ENCODE peak calls at places on chromosomes 11 and 22, in four cellular contexts. I is body of pancreas, T is NCI-H1417, K is HCT116. P is an unnamed sample.
A peak's percentile ranks its signal among the peaks of the same experiment; 100 is the strongest.

GRCh38 chr11:70921804-70922203 is 330.6 kb downstream of the SHANK2 start:
- DNase-seq in I (no peak), T (no peak), K (no peak), P (no peak)

GRCh38 chr11:44300881-44301855 is 8.8 kb downstream of the ALX4 start:
- DNase-seq in I (no peak), T (no peak), K (no peak), P (no peak)

GRCh38 chr22:50665738-50666137 is 6.9 kb upstream of the SHANK3 start:
- DNase-seq in I (no peak), T (no peak), K (no peak), P (no peak)

GRCh38 chr22:37254867-37255233 is 10.8 kb upstream of the RAC2 start:
- DNase-seq in I (no peak), T (no peak), K (no peak), P (no peak)

GRCh38 chr11:8006349-8006977 is 19.3 kb downstream of the EIF3F start:
- DNase-seq in I (peak; percentile 61), T (peak; percentile 51), K (peak; percentile 54), P (peak; percentile 44)

GRCh38 chr11:62322524-62322923 is 14.7 kb upstream of the ASRGL1 start:
- DNase-seq in I (no peak), T (no peak), K (no peak), P (no peak)

GRCh38 chr11:1221848-1222311 is 986 bp upstream of the MUC5B start:
- DNase-seq in I (no peak), T (no peak), K (no peak), P (no peak)

GRCh38 chr22:34587357-34588356 is 478.3 kb upstream of the ISX start:
- DNase-seq in I (peak; percentile 23), T (no peak), K (no peak), P (no peak)

GRCh38 chr11:118051611-118052461 is 25.0 kb upstream of the TMPRSS4 start:
- DNase-seq in I (no peak), T (no peak), K (no peak), P (no peak)

GRCh38 chr22:47134222-47134621 is 371.8 kb downstream of the TBC1D22A start:
- DNase-seq in I (no peak), T (no peak), K (no peak), P (no peak)

GRCh38 chr11:36306888-36307287 is 10.8 kb downstream of the PRR5L start:
- DNase-seq in I (no peak), T (no peak), K (peak; percentile 27), P (no peak)

GRCh38 chr11:65853249-65853979 is 4.6 kb downstream of the CFL1 start:
- DNase-seq in I (no peak), T (no peak), K (no peak), P (no peak)

GRCh38 chr11:415640-416041 is 842 bp upstream of the SIGIRR start:
- DNase-seq in I (no peak), T (no peak), K (no peak), P (no peak)

GRCh38 chr11:14237333-14237988 is 121.5 kb downstream of the RRAS2 start:
- DNase-seq in I (no peak), T (no peak), K (no peak), P (no peak)

GRCh38 chr11:69465236-69466000 is 16.0 kb upstream of the LINC01488 start:
- DNase-seq in I (no peak), T (no peak), K (no peak), P (no peak)

GRCh38 chr11:12599408-12600143 is 74.6 kb upstream of the TEAD1 start:
- DNase-seq in I (peak; percentile 76), T (no peak), K (peak; percentile 40), P (peak; percentile 89)

GRCh38 chr11:43555811-43556210 is 124.7 kb upstream of the HSD17B12 start:
- DNase-seq in I (no peak), T (peak; percentile 30), K (no peak), P (no peak)

GRCh38 chr11:57662893-57663292 is 5.0 kb upstream of the ZDHHC5 start:
- DNase-seq in I (no peak), T (no peak), K (no peak), P (no peak)

GRCh38 chr11:130315354-130315970 is 745 bp upstream of the ZBTB44 start:
- DNase-seq in I (peak; percentile 52), T (peak; percentile 76), K (no peak), P (no peak)

GRCh38 chr22:17586831-17587440 is 23.6 kb downstream of the SLC25A18 start:
- DNase-seq in I (no peak), T (no peak), K (no peak), P (no peak)

GRCh38 chr11:85590848-85591483 is 36.2 kb downstream of the DLG2 start:
- DNase-seq in I (no peak), T (peak; percentile 18), K (peak; percentile 35), P (peak; percentile 45)

GRCh38 chr11:8038393-8038792 is 42.6 kb upstream of the TUB start:
- DNase-seq in I (no peak), T (peak; percentile 70), K (no peak), P (no peak)

GRCh38 chr11:70072471-70073187 is 5.5 kb upstream of the ANO1 start:
- DNase-seq in I (no peak), T (no peak), K (no peak), P (no peak)

GRCh38 chr11:70522261-70522612 is 123.9 kb downstream of the CTTN start:
- DNase-seq in I (no peak), T (no peak), K (no peak), P (no peak)

GRCh38 chr22:26673485-26673884 is 16.1 kb downstream of the MIAT start:
- DNase-seq in I (no peak), T (peak; percentile 53), K (no peak), P (no peak)

GRCh38 chr11:74546752-74547151 is 45.6 kb upstream of the POLD3 start:
- DNase-seq in I (no peak), T (no peak), K (no peak), P (peak; percentile 59)

GRCh38 chr11:103035656-103036434 is 56.1 kb downstream of the DCUN1D5 start:
- DNase-seq in I (peak; percentile 43), T (peak; percentile 46), K (peak; percentile 84), P (peak; percentile 62)

P was measured in NCI-H510A treated with DMSO at 0.1 percent for 48 hours.